ENCODE peak calls at places on chromosome 17, in four cellular contexts. H is K562, C is GM12878, B is WTC11. V is an unnamed sample.

GRCh38 chr17:78717431-78717980 is 64.6 kb downstream of the CYTH1 start:
- DNase-seq in B (no peak), C (no peak), H (no peak), V (peak; percentile 39)

GRCh38 chr17:8003594-8004181 is 1.3 kb downstream of the GUCY2D start:
- DNase-seq in H (no peak), B (peak; percentile 34), C (no peak), V (no peak)

GRCh38 chr17:49471769-49472168 is 23.3 kb upstream of the NGFR start:
- DNase-seq in C (no peak), H (no peak), B (no peak), V (no peak)

GRCh38 chr17:47894498-47895253 is 1.4 kb upstream of the SP2 start:
- DNase-seq in C (no peak), H (no peak), B (no peak), V (no peak)

GRCh38 chr17:53736516-53737274 is 86.0 kb upstream of the KIF2B start:
- DNase-seq in C (no peak), H (no peak), B (no peak), V (no peak)

GRCh38 chr17:12821376-12821940 is 32.2 kb downstream of the ARHGAP44 start:
- DNase-seq in H (no peak), C (no peak), B (no peak), V (no peak)

GRCh38 chr17:28147026-28147425 is 104.5 kb downstream of the NLK start:
- DNase-seq in C (no peak), H (no peak), B (no peak), V (no peak)

GRCh38 chr17:1486802-1487695 is 5.4 kb downstream of the MYO1C start:
- DNase-seq in H (no peak), C (peak; percentile 40), B (peak; percentile 64), V (no peak)

GRCh38 chr17:9002610-9003354 is 18.5 kb upstream of the NTN1 start:
- DNase-seq in H (no peak), C (no peak), B (peak; percentile 57), V (no peak)

GRCh38 chr17:44147812-44148211 is 6.1 kb downstream of the HROB start:
- DNase-seq in C (no peak), B (no peak), H (no peak), V (no peak)

GRCh38 chr17:77445030-77445907 is 304.5 kb downstream of the SEC14L1 start:
- DNase-seq in C (peak; percentile 92), H (no peak), B (no peak), V (no peak)

GRCh38 chr17:50944054-50944901 is 78.1 kb upstream of the TOB1 start:
- DNase-seq in H (peak; percentile 96), B (peak; percentile 65), C (no peak), V (peak; percentile 97)

GRCh38 chr17:32479074-32479617 is 7.6 kb upstream of the CDK5R1 start:
- DNase-seq in B (no peak), C (no peak), H (no peak), V (no peak)

GRCh38 chr17:77131919-77132318 is 8.8 kb upstream of the SEC14L1 start:
- DNase-seq in H (no peak), C (no peak), B (no peak), V (peak; percentile 78)

GRCh38 chr17:43823350-43824084 is 9.4 kb downstream of the MPP3 start:
- DNase-seq in C (no peak), B (no peak), H (no peak), V (no peak)

GRCh38 chr17:37429442-37429841 is 22.8 kb downstream of the TADA2A start:
- DNase-seq in B (no peak), H (no peak), C (no peak), V (no peak)

GRCh38 chr17:622356-622755 is 92.3 kb downstream of the VPS53 start:
- DNase-seq in H (no peak), B (no peak), C (no peak), V (no peak)

GRCh38 chr17:4920351-4921048 is 11.6 kb upstream of the GP1BA start:
- DNase-seq in H (no peak), B (no peak), C (no peak), V (peak; percentile 65)

GRCh38 chr17:56939869-56940484 is 20.9 kb downstream of the COIL start:
- DNase-seq in B (peak; percentile 24), H (peak; percentile 59), C (no peak), V (peak; percentile 72)

GRCh38 chr17:4175921-4176802 is 33.2 kb downstream of the CYB5D2 start:
- DNase-seq in H (no peak), C (no peak), B (no peak), V (no peak)

GRCh38 chr17:47949197-47949759 is 7.9 kb downstream of the PNPO start:
- DNase-seq in H (peak; percentile 82), C (peak; percentile 53), B (peak; percentile 98), V (peak; percentile 80)

GRCh38 chr17:38674013-38674748 is 576 bp downstream of the EPOP start:
- DNase-seq in B (peak; percentile 41), H (no peak), C (no peak), V (no peak)

GRCh38 chr17:56833023-56833811 is 503 bp downstream of the C17orf67 start:
- DNase-seq in C (peak; percentile 20), B (peak; percentile 74), H (peak; percentile 67), V (no peak)

DNA sequence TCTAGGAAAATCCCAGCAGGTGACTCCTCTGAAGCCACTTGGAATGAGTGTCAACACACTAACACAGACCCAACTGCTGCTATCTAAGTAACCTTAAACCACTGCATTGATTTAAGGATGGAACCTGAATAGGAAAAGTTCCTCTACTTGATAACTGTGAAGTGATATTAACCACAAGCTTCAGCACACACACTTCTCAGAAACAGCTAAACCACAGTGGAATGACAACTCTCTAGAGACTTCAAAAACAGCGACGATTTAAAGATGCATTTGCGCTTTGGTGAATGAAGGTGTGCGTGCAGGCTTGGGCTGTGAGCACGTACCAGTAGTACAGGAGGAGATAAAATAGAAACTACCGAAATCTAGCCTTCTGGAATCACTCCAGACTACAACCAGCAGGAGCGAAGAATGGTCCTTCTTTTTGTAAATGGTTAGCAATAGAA is 137.6 kb upstream of the CORO6 start:
- DNase-seq in B (no peak), H (no peak), C (peak; percentile 85), V (no peak)
- TF ChIP-seq CREM in B (no peak), H (no peak), C (peak; percentile 39), V (no peak)

DNA sequence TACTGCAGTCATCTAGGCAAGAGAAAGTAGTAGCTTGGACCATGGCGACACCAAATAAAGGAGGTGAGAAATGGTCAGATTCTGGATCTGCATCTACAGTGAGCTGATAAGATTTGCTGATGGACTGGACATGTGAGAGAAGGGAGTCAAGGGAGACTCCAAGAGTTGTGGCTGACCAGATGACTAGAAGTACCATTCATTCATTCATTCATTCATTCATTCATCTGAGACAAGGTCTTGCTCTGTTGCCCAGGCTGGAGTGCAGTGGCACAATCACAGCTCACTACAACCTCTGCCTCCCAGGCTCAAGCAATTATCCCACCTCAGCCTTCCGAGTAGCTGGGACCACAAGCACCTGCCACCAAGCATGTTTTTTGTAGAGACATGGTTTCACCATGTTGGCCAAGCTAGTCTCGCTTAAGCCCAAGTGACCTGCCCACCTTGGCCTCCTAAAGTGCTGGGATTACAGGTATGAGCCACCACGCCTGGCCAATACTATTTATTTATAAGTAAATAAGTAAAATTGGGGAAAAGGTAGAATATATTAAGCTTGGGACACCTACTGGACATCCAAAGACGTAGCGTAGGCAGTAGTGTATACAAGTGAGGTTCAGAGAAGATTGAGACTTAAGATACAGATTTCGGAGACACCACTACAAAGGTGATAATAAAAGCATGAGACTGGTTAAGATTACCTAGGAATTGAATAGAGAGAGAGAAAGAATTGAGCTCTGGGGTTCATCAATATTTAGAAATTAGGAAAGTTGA is 15.7 kb upstream of the RNF43 start:
- DNase-seq in B (no peak), H (no peak), C (no peak), V (no peak)
- TF ChIP-seq CREM in B (no peak), H (no peak), C (no peak), V (no peak)

DNA sequence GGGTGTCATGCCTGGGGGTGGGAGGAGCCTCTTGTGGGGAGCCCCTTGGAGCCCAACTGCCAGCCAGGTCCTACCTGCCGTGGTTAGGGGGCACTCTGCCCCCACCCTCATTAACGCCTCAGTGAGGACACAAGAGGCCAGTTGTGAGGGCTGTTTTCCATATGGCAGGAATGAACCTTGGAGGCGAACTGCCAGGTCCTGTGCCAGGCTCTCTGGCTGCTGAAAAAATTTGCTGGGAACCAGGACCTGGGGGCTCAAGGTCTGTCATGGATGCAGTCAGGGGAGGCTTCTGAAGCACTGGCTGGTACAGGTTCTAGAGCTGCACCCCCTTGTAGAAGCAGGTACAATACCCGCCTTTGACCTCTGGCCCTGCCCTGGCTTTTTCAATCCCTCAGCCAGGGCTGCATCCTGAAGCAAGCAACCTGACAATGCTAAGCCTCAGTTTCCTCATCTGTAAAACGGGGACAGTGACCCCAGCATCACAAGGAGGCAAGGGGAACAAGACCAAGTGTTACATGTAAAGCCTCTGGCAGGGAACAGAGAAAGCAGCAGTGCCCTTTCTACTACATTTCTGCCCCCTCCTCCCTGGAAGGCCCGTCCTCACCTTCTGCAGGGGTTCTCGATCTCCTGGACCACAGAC is 27.9 kb downstream of the LRRC75A start:
- DNase-seq in H (no peak), C (no peak), B (no peak), V (no peak)
- TF ChIP-seq CREM in H (no peak), C (no peak), B (no peak), V (no peak)

DNA sequence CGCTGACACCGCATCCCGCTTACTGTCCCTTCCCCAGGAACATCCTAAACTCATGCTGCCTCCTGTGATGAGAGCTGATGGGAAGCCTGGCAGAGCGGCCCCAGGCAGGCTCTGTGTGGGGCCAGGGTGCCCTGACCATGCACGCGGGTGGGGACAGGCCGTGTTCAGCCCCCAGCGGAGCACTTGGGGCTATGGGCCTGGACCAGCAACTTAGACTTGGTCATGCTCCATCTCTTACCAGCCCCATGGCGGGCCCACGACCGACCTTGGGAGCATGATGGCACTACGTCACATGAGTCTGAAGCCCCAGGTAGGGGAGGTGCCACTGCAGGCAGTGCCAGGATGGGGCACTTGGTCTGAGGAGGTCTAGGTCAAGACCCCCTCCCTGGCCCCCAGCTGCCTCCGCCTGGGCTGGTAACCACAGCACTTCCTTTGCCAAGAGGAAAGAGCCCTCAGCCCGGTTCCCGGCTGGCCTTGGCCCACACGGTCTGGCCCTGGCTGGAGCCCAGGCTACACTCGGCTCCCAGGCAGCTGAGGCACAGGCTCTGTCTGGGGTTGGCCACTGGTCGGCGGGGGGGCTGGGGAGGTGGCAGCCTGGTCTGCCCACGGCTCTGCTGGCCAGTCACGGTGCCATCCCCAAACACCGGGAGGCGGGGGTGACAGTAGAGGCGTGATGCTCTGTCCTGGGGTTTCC is 25.7 kb downstream of the BAHCC1 start:
- DNase-seq in H (no peak), B (no peak), C (no peak), V (no peak)
- TF ChIP-seq CREM in H (no peak), B (no peak), C (no peak), V (no peak)

V was measured in HepG2.